ENCODE peak calls at places on chromosomes 5 and 9, in four cellular contexts. J is esophagus squamous epithelium, N is prostate gland, T is adrenal gland. D is an unnamed sample.

GRCh38 chr9:35907732-35908483 is 1.4 kb upstream of the SPAAR start:
- DNase-seq in J (no peak), N (peak; percentile 28), T (peak; percentile 66), D (no peak)

GRCh38 chr5:39696672-39697398 is 272.1 kb upstream of the DAB2 start:
- DNase-seq in J (no peak), N (no peak), T (no peak), D (no peak)

GRCh38 chr5:135526924-135527323 is 8.8 kb downstream of the NEUROG1 start:
- DNase-seq in J (no peak), N (no peak), T (no peak), D (no peak)

GRCh38 chr9:3526903-3527652 is 1.3 kb upstream of the RFX3 start:
- DNase-seq in J (no peak), N (peak; percentile 17), T (peak; percentile 11), D (no peak)

GRCh38 chr9:134565316-134565915 is 76.2 kb upstream of the COL5A1 start:
- DNase-seq in J (no peak), N (no peak), T (no peak), D (no peak)

GRCh38 chr9:34025062-34025461 is 23.6 kb downstream of the UBAP2 start:
- DNase-seq in J (no peak), N (no peak), T (no peak), D (no peak)

GRCh38 chr9:33350310-33350709 is 52.1 kb downstream of the AQP7 start:
- DNase-seq in J (no peak), N (no peak), T (no peak), D (no peak)

GRCh38 chr5:80597500-80597899 is 27.4 kb upstream of the ANKRD34B start:
- DNase-seq in J (no peak), N (no peak), T (no peak), D (no peak)

GRCh38 chr9:22055090-22055489 is 46.0 kb upstream of the CDKN2B start:
- DNase-seq in J (no peak), N (no peak), T (no peak), D (no peak)

GRCh38 chr9:78325343-78325742 is 28.4 kb downstream of the PSAT1 start:
- DNase-seq in J (no peak), N (peak; percentile 11), T (peak; percentile 92), D (no peak)

GRCh38 chr5:52743970-52744369 is 43.7 kb upstream of the ITGA1 start:
- DNase-seq in J (no peak), N (no peak), T (peak; percentile 51), D (no peak)

GRCh38 chr9:98300611-98301010 is 45.2 kb upstream of the TBC1D2 start:
- DNase-seq in J (no peak), N (no peak), T (no peak), D (no peak)

GRCh38 chr5:17257705-17258273 is 40.4 kb downstream of the BASP1 start:
- DNase-seq in J (no peak), N (peak; percentile 37), T (no peak), D (no peak)

GRCh38 chr5:134459491-134459890 is 47.8 kb upstream of the CDKN2AIPNL start:
- DNase-seq in J (no peak), N (no peak), T (no peak), D (peak; percentile 5)
- H3K4me3 ChIP-seq in J (no peak overlapping the region), N (no peak overlapping the region), T (no peak overlapping the region), D (no peak overlapping the region)

DNA sequence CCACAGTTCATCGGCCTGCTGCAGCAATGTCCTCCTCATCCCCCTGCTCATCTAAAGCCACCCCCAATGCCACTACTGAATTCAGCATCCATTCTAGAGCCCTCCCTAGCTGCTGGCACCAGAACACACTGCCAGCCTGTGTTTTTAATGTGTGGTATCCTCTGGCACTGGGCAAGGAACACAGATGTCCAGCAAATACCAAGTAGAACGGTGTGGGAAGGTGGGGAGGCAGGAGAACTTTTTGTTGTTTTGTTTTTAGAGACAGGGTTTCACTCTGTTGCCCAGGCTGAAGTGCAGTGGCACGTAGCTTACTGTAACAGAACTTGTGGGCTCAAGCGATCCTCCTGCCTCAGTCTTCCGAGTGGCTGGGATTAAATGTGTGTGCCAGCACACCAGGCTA is 4.7 kb downstream of the HDHD3 start:
- DNase-seq in J (no peak), N (no peak), T (no peak), D (no peak)
- TF ChIP-seq POLR2A in J (no peak), N (no peak), T (no peak), D (no peak)

DNA sequence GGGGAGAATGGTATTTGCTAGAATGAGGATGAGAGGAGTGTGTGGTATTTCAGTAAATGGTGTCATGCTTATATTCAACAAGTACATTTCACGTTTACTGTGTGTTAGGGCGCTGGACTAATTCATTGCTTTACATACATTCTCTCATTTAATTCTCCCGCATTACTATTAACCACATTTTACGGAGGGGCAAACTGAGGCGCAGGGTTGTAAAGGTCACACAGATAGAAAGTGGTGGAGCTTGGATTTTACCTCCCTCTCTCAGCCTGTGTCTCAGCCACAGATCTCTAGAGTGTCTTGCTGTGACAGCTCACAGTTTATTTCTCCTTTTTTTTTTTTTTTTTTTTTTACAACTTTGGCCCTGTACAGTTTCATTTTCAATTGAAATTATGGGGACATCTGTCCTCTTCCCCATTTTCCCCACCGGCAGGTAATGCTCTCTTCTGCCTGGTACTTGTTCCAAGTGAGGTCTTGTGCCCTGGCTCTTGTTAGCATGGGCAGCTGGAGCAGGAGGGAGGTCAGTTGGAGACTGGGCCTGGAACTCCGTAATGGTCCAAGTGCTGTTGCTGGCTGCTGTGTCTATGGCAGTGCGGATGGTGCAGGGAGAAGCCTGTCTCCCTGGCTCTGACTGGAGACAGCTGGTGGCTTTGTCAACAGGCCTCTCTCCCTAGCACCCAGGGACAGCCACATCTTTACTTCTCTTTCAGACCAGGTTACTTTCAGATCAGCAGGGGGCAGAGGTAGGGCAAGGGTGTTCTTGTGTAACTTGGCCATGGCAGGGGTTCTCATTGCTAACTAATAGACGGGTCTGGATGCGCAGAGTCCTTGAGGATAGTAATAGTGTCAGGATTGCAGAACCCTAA is 20.5 kb upstream of the NDST1 start:
- DNase-seq in J (no peak), N (peak; percentile 31), T (peak; percentile 67), D (peak; percentile 80)
- TF ChIP-seq CTCF in J (peak; percentile 42), N (no peak), T (no peak), D (peak; percentile 38)

GRCh38 chr5:170296036-170296934 is 1.3 kb downstream of the LCP2 start:
- DNase-seq in J (no peak), N (no peak), T (no peak), D (no peak)
- H3K4me3 ChIP-seq in J (peak overlapping the region; percentile 41), N (peak overlapping the region; percentile 17), T (peak overlapping the region; percentile 50), D (peak overlapping the region; percentile 40)

GRCh38 chr5:55159763-55160492 is at the start of gene GPX8:
- DNase-seq in J (no peak), N (peak; percentile 25), T (peak; percentile 24), D (no peak)
- TF ChIP-seq POLR2A in J (no peak), N (no peak), T (no peak), D (no peak)

DNA sequence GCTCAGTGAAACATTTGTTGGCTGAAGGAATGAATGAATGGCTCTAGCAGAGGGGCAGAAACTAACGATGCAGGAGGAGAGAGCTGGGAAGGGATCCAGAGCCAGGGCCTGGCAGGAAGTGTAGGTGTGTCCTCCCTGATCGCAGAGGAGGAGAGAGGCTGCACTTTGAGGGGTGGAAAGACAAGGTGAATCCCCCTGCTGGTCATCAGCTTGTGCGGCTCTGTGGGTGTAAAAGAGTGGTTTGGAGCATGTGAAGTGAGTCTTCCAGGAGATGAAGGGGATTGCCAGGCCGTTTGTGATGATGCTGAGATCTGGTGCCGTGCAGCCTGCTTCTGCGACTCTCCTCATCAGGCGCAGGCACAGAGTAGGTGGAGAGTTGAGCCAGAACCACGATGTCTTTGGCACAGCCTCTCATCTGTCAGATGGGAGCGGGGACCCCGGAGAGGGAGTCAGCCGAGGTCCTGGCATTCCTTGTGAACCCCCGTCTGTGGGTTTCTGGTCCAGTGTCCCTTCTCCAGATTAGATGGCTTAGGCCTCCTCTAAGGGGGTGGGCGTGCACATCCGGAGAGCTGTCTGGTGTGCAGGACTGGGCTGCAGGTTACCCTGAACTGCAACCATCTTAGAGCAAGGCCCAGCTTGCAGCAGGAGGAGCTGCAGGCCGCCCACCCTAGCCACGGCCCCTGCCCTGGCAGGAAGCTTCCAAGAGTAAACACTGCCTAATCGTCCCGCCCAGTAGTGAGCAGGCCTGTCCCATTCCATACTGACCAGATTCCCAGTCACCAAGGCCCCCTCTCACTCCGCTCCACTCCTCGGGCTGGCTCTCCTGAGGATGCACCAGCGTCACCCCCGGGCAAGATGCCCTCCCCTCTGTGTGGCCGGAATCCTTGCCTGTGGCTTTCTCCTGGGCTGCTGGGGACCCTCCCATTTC is at the start of gene ADAMTS13:
- DNase-seq in J (no peak), N (no peak), T (no peak), D (no peak)
- TF ChIP-seq CTCF in J (no peak), N (no peak), T (no peak), D (no peak)